ENCODE peak calls at places on chromosomes 3 and 15, in nine cellular contexts. M, F, T, U, R, O, C, H and A are unnamed samples.
A peak's percentile ranks its signal among the peaks of the same experiment; 100 is the strongest.

GRCh38 chr15:59691194-59691805 is 2.2 kb upstream of the BNIP2 start:
- DNase-seq in M (no peak), F (peak; percentile 45), T (no peak), U (no peak), R (peak; percentile 70), O (no peak), C (peak; percentile 39), H (no peak), A (no peak)

GRCh38 chr3:34033840-34034239 is 235.4 kb downstream of the PDCD6IP start:
- DNase-seq in M (no peak), F (no peak), T (no peak), U (no peak), R (no peak), O (no peak), C (no peak), H (no peak), A (no peak)

GRCh38 chr3:197793246-197793645 is 2.2 kb downstream of the LRCH3 start:
- DNase-seq in M (no peak), F (no peak), T (no peak), U (no peak), R (no peak), O (no peak), C (no peak), H (no peak), A (no peak)

GRCh38 chr3:144622845-144623244 is 651.2 kb downstream of the DIPK2A start:
- DNase-seq in M (no peak), F (no peak), T (no peak), U (no peak), R (no peak), O (no peak), C (no peak), H (no peak), A (no peak)

GRCh38 chr3:24339266-24339825 is 155.3 kb downstream of the THRB start:
- DNase-seq in M (no peak), F (no peak), T (no peak), U (no peak), R (no peak), O (no peak), C (no peak), H (no peak), A (no peak)

GRCh38 chr3:38203690-38204089 is 38.4 kb downstream of the OXSR1 start:
- DNase-seq in M (no peak), F (no peak), T (no peak), U (no peak), R (no peak), O (no peak), C (no peak), H (no peak), A (no peak)

GRCh38 chr15:27744651-27745050 is 354.5 kb downstream of the OCA2 start:
- DNase-seq in M (no peak), F (no peak), T (peak; percentile 15), U (no peak), R (no peak), O (no peak), C (no peak), H (no peak), A (no peak)

GRCh38 chr3:20682573-20682972 is 496.6 kb upstream of the SGO1 start:
- DNase-seq in M (no peak), F (no peak), T (no peak), U (no peak), R (no peak), O (no peak), C (no peak), H (no peak), A (no peak)

GRCh38 chr3:167736264-167736787 is 805 bp downstream of the SERPINI1 start:
- DNase-seq in M (no peak), F (no peak), T (no peak), U (no peak), R (no peak), O (no peak), C (no peak), H (no peak), A (no peak)

GRCh38 chr3:167734498-167735232 is at the start of gene PDCD10:
- DNase-seq in M (peak; percentile 66), F (peak; percentile 98), T (peak; percentile 99), U (peak; percentile 96), R (peak; percentile 97), O (peak; percentile 98), C (peak; percentile 98), H (peak; percentile 95), A (peak; percentile 56)

GRCh38 chr3:167733961-167734497 is 663 bp downstream of the PDCD10 start:
- DNase-seq in M (no peak), F (no peak), T (no peak), U (no peak), R (peak; percentile 23), O (no peak), C (no peak), H (no peak), A (no peak)

GRCh38 chr3:167736997-167737396 is 1.5 kb downstream of the SERPINI1 start:
- DNase-seq in M (no peak), F (no peak), T (no peak), U (no peak), R (no peak), O (no peak), C (no peak), H (no peak), A (no peak)

GRCh38 chr3:167735233-167736107 is at the start of gene SERPINI1:
- DNase-seq in M (peak; percentile 28), F (peak; percentile 90), T (peak; percentile 94), U (peak; percentile 83), R (peak; percentile 85), O (peak; percentile 89), C (peak; percentile 82), H (peak; percentile 68), A (peak; percentile 39)
- TF ChIP-seq POLR2A in M (no peak), F (peak; percentile 72), T (no peak), U (peak; percentile 28), R (peak; percentile 68), O (peak; percentile 76), C (peak; percentile 48), H (peak; percentile 55), A (peak; percentile 67)

GRCh38 chr3:58329922-58330413 is 2.7 kb upstream of the PXK start:
- DNase-seq in M (no peak), F (no peak), T (no peak), U (no peak), R (no peak), O (no peak), C (no peak), H (no peak), A (no peak)

GRCh38 chr3:58333206-58334012 is 717 bp downstream of the PXK start:
- DNase-seq in M (peak; percentile 37), F (peak; percentile 29), T (peak; percentile 72), U (peak; percentile 56), R (peak; percentile 13), O (peak; percentile 72), C (no peak), H (no peak), A (peak; percentile 48)

GRCh38 chr3:58331593-58332152 is 1.0 kb upstream of the PXK start:
- DNase-seq in M (no peak), F (no peak), T (no peak), U (no peak), R (no peak), O (no peak), C (no peak), H (no peak), A (no peak)

GRCh38 chr3:58334013-58334321 is 1.3 kb downstream of the PXK start:
- DNase-seq in M (no peak), F (no peak), T (no peak), U (no peak), R (no peak), O (no peak), C (no peak), H (no peak), A (no peak)

DNA sequence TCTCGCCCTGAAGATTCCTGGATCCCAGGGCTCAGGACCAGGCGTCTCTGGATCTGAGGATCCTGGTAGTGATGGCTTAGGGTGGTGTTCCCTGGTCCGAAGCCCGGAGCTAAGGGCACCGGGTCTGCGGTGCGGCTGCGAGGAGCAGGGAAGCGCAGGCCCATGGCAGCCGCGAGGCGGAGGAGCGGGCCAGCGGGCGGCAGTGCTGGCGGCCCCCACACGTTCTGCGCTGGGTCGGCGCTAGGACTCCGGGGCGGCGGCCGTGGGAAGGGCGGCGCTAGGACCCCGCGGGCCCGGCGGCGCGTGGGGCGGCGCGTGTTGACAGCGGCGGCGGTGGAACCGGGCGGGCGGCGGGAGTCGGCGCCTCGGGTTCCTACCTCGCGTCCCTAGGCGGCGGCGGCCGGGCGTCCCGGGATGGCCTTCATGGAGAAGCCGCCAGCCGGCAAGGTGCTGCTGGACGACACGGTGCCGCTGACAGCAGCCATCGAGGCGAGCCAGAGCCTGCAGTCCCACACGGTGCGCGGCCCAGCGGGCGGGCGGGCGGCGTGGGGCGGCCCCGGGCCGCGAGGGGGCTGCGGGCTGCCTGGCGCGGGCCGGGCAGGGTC is at the start of gene PXK:
- DNase-seq in M (peak; percentile 64), F (peak; percentile 74), T (peak; percentile 85), U (peak; percentile 84), R (peak; percentile 57), O (peak; percentile 92), C (peak; percentile 27), H (peak; percentile 53), A (peak; percentile 80)
- TF ChIP-seq POLR2A in M (no peak), F (peak; percentile 32), T (no peak), U (peak; percentile 49), R (peak; percentile 23), O (peak; percentile 61), C (no peak), H (peak; percentile 55), A (peak; percentile 37)

GRCh38 chr3:39907981-39908380 is 98.6 kb downstream of the MYRIP start:
- DNase-seq in M (no peak), F (peak; percentile 51), T (no peak), U (peak; percentile 16), R (no peak), O (peak; percentile 69), C (no peak), H (no peak), A (no peak)
- TF ChIP-seq POLR2A in M (no peak), F (no peak), T (no peak), U (no peak), R (no peak), O (no peak), C (no peak), H (no peak), A (no peak)

GRCh38 chr3:105678017-105678416 is 190.8 kb downstream of the CBLB start:
- DNase-seq in M (no peak), F (no peak), T (no peak), U (no peak), R (no peak), O (no peak), C (no peak), H (no peak), A (no peak)

GRCh38 chr3:105676621-105677300 is 192.1 kb downstream of the CBLB start:
- DNase-seq in M (no peak), F (no peak), T (no peak), U (no peak), R (no peak), O (no peak), C (no peak), H (no peak), A (no peak)

GRCh38 chr3:105674437-105675065 is 194.3 kb downstream of the CBLB start:
- DNase-seq in M (no peak), F (no peak), T (no peak), U (no peak), R (no peak), O (no peak), C (no peak), H (no peak), A (no peak)

DNA sequence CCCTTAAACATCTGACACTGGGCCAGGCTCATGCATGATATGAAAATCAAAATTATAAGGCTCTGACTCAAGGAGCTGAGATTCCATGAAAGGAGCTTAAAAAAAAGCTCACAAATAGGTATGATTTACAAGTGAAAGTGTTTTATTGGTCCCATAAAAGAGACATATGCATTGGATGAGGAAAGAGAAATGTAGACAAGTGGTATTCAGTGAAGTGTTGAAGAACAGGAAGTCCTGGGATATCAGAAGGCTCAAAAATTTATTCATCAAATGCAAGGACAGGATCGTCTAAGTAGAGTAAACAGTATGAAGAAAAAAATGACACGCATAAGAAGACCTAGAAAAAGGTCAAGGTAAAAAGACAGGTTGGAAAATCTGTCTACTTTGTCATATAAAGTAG is 188.9 kb downstream of the CBLB start:
- DNase-seq in M (no peak), F (no peak), T (no peak), U (no peak), R (no peak), O (no peak), C (no peak), H (no peak), A (no peak)
- TF ChIP-seq POLR2A in M (no peak), F (no peak), T (no peak), U (no peak), R (no peak), O (no peak), C (no peak), H (no peak), A (no peak)